ENCODE peak calls at places on chromosomes 1 and 21, in four cellular contexts. E, M, V and P are unnamed samples.

GRCh38 chr1:171055966-171056643 is 34.6 kb upstream of the FMO3 start:
- DNase-seq in E (no peak), M (no peak), V (no peak), P (no peak)

GRCh38 chr1:150560011-150560438 is 10.8 kb downstream of the ADAMTSL4 start:
- DNase-seq in E (peak; percentile 87), M (peak; percentile 67), V (peak; percentile 87), P (peak; percentile 84)

GRCh38 chr1:108685524-108685923 is 6.6 kb upstream of the PRPF38B start:
- DNase-seq in E (no peak), M (no peak), V (no peak), P (no peak)

GRCh38 chr21:16965424-16965823 is 547.4 kb upstream of the CXADR start:
- DNase-seq in E (no peak), M (no peak), V (no peak), P (no peak)

GRCh38 chr1:117629625-117630422 is 24.0 kb downstream of the TENT5C start:
- DNase-seq in E (no peak), M (no peak), V (no peak), P (no peak)

GRCh38 chr1:59427155-59427554 is 130.3 kb downstream of the FGGY start:
- DNase-seq in E (no peak), M (no peak), V (no peak), P (peak; percentile 33)

GRCh38 chr21:43585924-43586411 is 73.3 kb downstream of the HSF2BP start:
- DNase-seq in E (no peak), M (peak; percentile 99), V (no peak), P (no peak)

GRCh38 chr1:27436204-27437159 is 44.1 kb downstream of the GPR3 start:
- DNase-seq in E (no peak), M (peak; percentile 25), V (no peak), P (peak; percentile 68)

GRCh38 chr1:89821322-89822108 is 683 bp downstream of the LRRC8D start:
- DNase-seq in E (peak; percentile 72), M (peak; percentile 62), V (peak; percentile 71), P (peak; percentile 81)

GRCh38 chr1:18965206-18966173 is 9.0 kb upstream of the IFFO2 start:
- DNase-seq in E (peak; percentile 31), M (no peak), V (no peak), P (no peak)

GRCh38 chr1:161506336-161507223 is 1.3 kb downstream of the FCGR2A start:
- DNase-seq in E (no peak), M (peak; percentile 41), V (no peak), P (peak; percentile 85)

GRCh38 chr21:35346697-35347096 is 297.6 kb upstream of the RUNX1 start:
- DNase-seq in E (no peak), M (no peak), V (no peak), P (no peak)

GRCh38 chr21:36134820-36135390 is at the start of gene CBR3:
- DNase-seq in E (peak; percentile 30), M (no peak), V (peak; percentile 39), P (no peak)

GRCh38 chr1:177282976-177283375 is 112.2 kb downstream of the BRINP2 start:
- DNase-seq in E (no peak), M (no peak), V (no peak), P (no peak)

GRCh38 chr21:26124421-26124833 is 46.1 kb downstream of the APP start:
- DNase-seq in E (no peak), M (no peak), V (no peak), P (no peak)

GRCh38 chr1:21568809-21569385 is 59.7 kb downstream of the ALPL start:
- DNase-seq in E (no peak), M (no peak), V (no peak), P (no peak)
- TF ChIP-seq ELF4 in E (no peak), M (no peak), V (no peak), P (no peak)

DNA sequence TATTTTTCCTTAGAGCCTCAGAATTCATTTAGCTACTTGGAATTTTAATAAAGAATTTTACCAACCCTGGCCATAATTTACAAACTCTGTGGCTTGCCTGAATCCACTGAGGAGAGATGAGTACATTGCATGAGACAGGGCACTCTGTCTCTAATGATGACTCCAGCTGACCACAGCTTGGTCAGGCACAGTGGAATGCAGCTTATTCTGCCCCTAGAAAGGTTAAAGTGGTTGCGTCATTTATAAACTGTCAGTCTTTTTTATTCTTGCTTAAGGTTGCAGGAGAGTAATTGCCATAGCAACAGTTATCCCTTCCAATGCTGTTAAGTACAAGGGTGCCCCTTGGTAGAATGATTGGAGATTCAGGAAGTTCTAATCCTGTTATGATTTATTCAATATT is 28.3 kb downstream of the PDE4B start:
- DNase-seq in E (no peak), M (no peak), V (no peak), P (no peak)
- TF ChIP-seq ELF4 in E (no peak), M (no peak), V (no peak), P (no peak)

GRCh38 chr1:52127181-52128175 is 14.4 kb upstream of the ZFYVE9 start:
- DNase-seq in E (no peak), M (peak; percentile 62), V (peak; percentile 55), P (peak; percentile 67)
- TF ChIP-seq ELF4 in E (no peak), M (no peak), V (no peak), P (no peak)

GRCh38 chr21:46150073-46150472 is 5.3 kb downstream of the FTCD start:
- DNase-seq in E (peak; percentile 14), M (no peak), V (no peak), P (no peak)
- TF ChIP-seq ELF4 in E (no peak), M (no peak), V (no peak), P (no peak)

GRCh38 chr1:180527270-180527669 is 24.9 kb upstream of the ACBD6 start:
- DNase-seq in E (no peak), M (peak; percentile 39), V (no peak), P (peak; percentile 84)
- TF ChIP-seq ELF4 in E (no peak), M (no peak), V (no peak), P (no peak)

GRCh38 chr1:55428236-55428635 is 213.1 kb upstream of the USP24 start:
- DNase-seq in E (no peak), M (no peak), V (no peak), P (no peak)

GRCh38 chr1:55426619-55427018 is 211.5 kb upstream of the USP24 start:
- DNase-seq in E (no peak), M (no peak), V (no peak), P (no peak)

GRCh38 chr1:55427576-55427975 is 212.4 kb upstream of the USP24 start:
- DNase-seq in E (no peak), M (no peak), V (no peak), P (no peak)

GRCh38 chr1:55426156-55426555 is 211.0 kb upstream of the USP24 start:
- DNase-seq in E (no peak), M (no peak), V (no peak), P (no peak)

DNA sequence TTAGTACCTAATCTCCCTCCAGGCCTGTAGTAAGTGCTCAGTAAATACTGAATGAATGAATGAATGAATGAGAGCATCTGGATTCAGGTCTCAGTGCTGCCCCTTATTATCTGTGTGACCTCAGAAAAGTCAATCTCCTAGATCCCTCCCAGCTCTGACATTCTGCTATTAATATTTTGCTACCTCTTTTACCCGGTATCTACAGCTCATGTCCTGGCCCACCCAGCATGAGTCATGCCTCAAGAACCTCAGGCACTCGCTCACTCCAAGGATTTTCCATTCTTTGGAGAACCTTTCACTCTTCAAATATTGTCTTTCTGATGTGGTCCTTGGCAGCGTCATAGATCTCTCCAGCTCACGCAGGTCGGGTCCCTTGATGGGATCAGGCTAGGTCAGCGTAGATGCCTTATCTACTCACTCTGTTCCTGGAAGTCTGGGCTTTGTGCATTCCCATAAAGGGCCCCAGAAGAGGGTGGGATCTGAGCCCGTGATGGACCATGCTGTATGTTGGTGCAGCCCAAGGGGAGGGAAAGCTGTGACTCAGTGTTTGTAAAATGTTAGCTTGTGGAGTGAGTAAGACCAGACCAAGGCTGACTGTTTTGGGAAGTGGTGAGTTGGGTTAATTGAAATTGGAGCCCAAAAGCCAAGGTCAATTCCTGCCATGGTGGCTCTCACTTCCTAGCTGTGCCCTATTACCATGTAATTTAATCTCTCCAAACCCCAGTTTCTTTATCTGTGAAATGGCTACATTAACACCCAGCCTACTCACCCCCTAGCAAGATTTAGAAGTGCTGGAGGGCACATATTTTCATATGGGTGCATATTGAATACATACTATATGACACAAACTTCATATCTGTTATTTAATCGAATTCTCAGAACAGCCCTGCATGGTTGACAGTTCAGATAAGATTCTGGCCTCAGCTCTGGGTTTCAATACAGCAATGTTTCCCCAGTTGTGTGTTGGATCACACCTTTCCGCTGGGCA is 214.1 kb upstream of the USP24 start:
- DNase-seq in E (no peak), M (peak; percentile 100), V (no peak), P (no peak)
- TF ChIP-seq ELF4 in E (no peak), M (peak; percentile 39), V (no peak), P (no peak)

GRCh38 chr1:185537601-185538000 is 196.6 kb upstream of the HMCN1 start:
- DNase-seq in E (no peak), M (no peak), V (no peak), P (no peak)

GRCh38 chr1:185532853-185533252 is 201.3 kb upstream of the HMCN1 start:
- DNase-seq in E (no peak), M (no peak), V (no peak), P (no peak)

GRCh38 chr1:185536165-185536920 is 197.8 kb upstream of the HMCN1 start:
- DNase-seq in E (no peak), M (no peak), V (no peak), P (no peak)

GRCh38 chr1:185533596-185533995 is 200.6 kb upstream of the HMCN1 start:
- DNase-seq in E (no peak), M (no peak), V (no peak), P (no peak)

DNA sequence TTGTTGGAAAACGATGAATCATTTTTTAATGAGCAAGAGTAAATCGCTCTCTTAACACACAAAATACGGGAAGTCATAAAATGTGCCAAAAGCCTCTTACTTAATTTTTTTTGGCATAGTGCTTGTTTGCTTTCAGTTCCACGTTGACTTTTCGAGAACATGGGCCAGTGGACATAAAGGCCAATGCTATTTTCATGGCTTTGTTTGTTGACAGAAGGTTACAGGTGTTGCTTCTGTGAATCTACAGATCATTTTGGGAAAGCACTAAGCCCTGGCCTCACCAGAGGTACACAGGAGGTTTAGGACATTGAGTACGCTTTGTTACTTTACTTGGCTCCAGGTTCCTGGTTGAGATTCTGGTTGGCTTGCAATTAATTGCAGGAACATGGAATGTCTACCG is 199.4 kb upstream of the HMCN1 start:
- DNase-seq in E (no peak), M (no peak), V (no peak), P (no peak)
- TF ChIP-seq ELF4 in E (no peak), M (no peak), V (no peak), P (no peak)

GRCh38 chr1:213136190-213136917 is 85.3 kb downstream of the RPS6KC1 start:
- DNase-seq in E (no peak), M (peak; percentile 16), V (no peak), P (no peak)
- TF ChIP-seq ELF4 in E (no peak), M (no peak), V (no peak), P (no peak)